ENCODE peak calls at places on chromosomes 7 and 10, in eight cellular contexts. One of them, this sample, is unnamed.
A peak's percentile ranks its signal among the peaks of the same experiment; 100 is the strongest.

GRCh38 chr7:143299840-143300239 is 11.7 kb downstream of the CASP2 start:
- DNase-seq in pulmonary artery endothelial cell: no peak
- DNase-seq in stromal cell of bone marrow: no peak
- DNase-seq in AG09309: no peak
- DNase-seq in stimulated activated naive CD8-positive, alpha-beta T cell treated with anti-CD3 and anti-CD28 coated beads, Interleukin-15, Interleukin-2, amounts not matched to agents 100 U/mL and 50 U/mL, for 24 hours: peak; percentile 54
- DNase-seq in Caki2: no peak
- DNase-seq in stimulated activated CD4-positive, alpha-beta T cell treated with anti-CD3 and anti-CD28 coated beads, Interleukin-1b, Interleukin-23, amount 100 ng/mL, for 24 hours: peak; percentile 34
- DNase-seq in Right ventricle myocardium superior: peak; percentile 55
- DNase-seq in this sample: peak; percentile 41

GRCh38 chr10:92826504-92826903 is 21.8 kb upstream of the EXOC6 start:
- DNase-seq in pulmonary artery endothelial cell: no peak
- DNase-seq in stromal cell of bone marrow: no peak
- DNase-seq in AG09309: no peak
- DNase-seq in stimulated activated naive CD8-positive, alpha-beta T cell treated with anti-CD3 and anti-CD28 coated beads, Interleukin-15, Interleukin-2, amounts not matched to agents 100 U/mL and 50 U/mL, for 24 hours: no peak
- DNase-seq in Caki2: no peak
- DNase-seq in stimulated activated CD4-positive, alpha-beta T cell treated with anti-CD3 and anti-CD28 coated beads, Interleukin-1b, Interleukin-23, amount 100 ng/mL, for 24 hours: no peak
- DNase-seq in Right ventricle myocardium superior: no peak
- DNase-seq in this sample: no peak

GRCh38 chr10:98748298-98748697 is 301.6 kb upstream of the HPS1 start:
- DNase-seq in pulmonary artery endothelial cell: no peak
- DNase-seq in stromal cell of bone marrow: no peak
- DNase-seq in AG09309: no peak
- DNase-seq in stimulated activated naive CD8-positive, alpha-beta T cell treated with anti-CD3 and anti-CD28 coated beads, Interleukin-15, Interleukin-2, amounts not matched to agents 100 U/mL and 50 U/mL, for 24 hours: no peak
- DNase-seq in Caki2: no peak
- DNase-seq in stimulated activated CD4-positive, alpha-beta T cell treated with anti-CD3 and anti-CD28 coated beads, Interleukin-1b, Interleukin-23, amount 100 ng/mL, for 24 hours: no peak
- DNase-seq in Right ventricle myocardium superior: no peak
- DNase-seq in this sample: no peak

GRCh38 chr10:44069573-44069972 is 315.3 kb downstream of the CXCL12 start:
- DNase-seq in pulmonary artery endothelial cell: peak; percentile 13
- DNase-seq in stromal cell of bone marrow: no peak
- DNase-seq in AG09309: no peak
- DNase-seq in stimulated activated naive CD8-positive, alpha-beta T cell treated with anti-CD3 and anti-CD28 coated beads, Interleukin-15, Interleukin-2, amounts not matched to agents 100 U/mL and 50 U/mL, for 24 hours: no peak
- DNase-seq in Caki2: no peak
- DNase-seq in stimulated activated CD4-positive, alpha-beta T cell treated with anti-CD3 and anti-CD28 coated beads, Interleukin-1b, Interleukin-23, amount 100 ng/mL, for 24 hours: no peak
- DNase-seq in Right ventricle myocardium superior: no peak
- DNase-seq in this sample: peak; percentile 12

GRCh38 chr7:129739427-129739826 is 127.9 kb downstream of the NRF1 start:
- DNase-seq in pulmonary artery endothelial cell: peak; percentile 32
- DNase-seq in stromal cell of bone marrow: no peak
- DNase-seq in AG09309: no peak
- DNase-seq in stimulated activated naive CD8-positive, alpha-beta T cell treated with anti-CD3 and anti-CD28 coated beads, Interleukin-15, Interleukin-2, amounts not matched to agents 100 U/mL and 50 U/mL, for 24 hours: no peak
- DNase-seq in Caki2: no peak
- DNase-seq in stimulated activated CD4-positive, alpha-beta T cell treated with anti-CD3 and anti-CD28 coated beads, Interleukin-1b, Interleukin-23, amount 100 ng/mL, for 24 hours: no peak
- DNase-seq in Right ventricle myocardium superior: no peak
- DNase-seq in this sample: peak; percentile 56

GRCh38 chr10:88493676-88494483 is 89.2 kb downstream of the RNLS start:
- DNase-seq in pulmonary artery endothelial cell: no peak
- DNase-seq in stromal cell of bone marrow: peak; percentile 65
- DNase-seq in AG09309: peak; percentile 40
- DNase-seq in stimulated activated naive CD8-positive, alpha-beta T cell treated with anti-CD3 and anti-CD28 coated beads, Interleukin-15, Interleukin-2, amounts not matched to agents 100 U/mL and 50 U/mL, for 24 hours: no peak
- DNase-seq in Caki2: no peak
- DNase-seq in stimulated activated CD4-positive, alpha-beta T cell treated with anti-CD3 and anti-CD28 coated beads, Interleukin-1b, Interleukin-23, amount 100 ng/mL, for 24 hours: no peak
- DNase-seq in Right ventricle myocardium superior: no peak
- DNase-seq in this sample: peak; percentile 1

GRCh38 chr7:159144756-159145543 is at the start of gene VIPR2:
- DNase-seq in pulmonary artery endothelial cell: no peak
- DNase-seq in stromal cell of bone marrow: no peak
- DNase-seq in AG09309: no peak
- DNase-seq in stimulated activated naive CD8-positive, alpha-beta T cell treated with anti-CD3 and anti-CD28 coated beads, Interleukin-15, Interleukin-2, amounts not matched to agents 100 U/mL and 50 U/mL, for 24 hours: peak; percentile 25
- DNase-seq in Caki2: no peak
- DNase-seq in stimulated activated CD4-positive, alpha-beta T cell treated with anti-CD3 and anti-CD28 coated beads, Interleukin-1b, Interleukin-23, amount 100 ng/mL, for 24 hours: no peak
- DNase-seq in Right ventricle myocardium superior: peak; percentile 69
- DNase-seq in this sample: no peak

GRCh38 chr7:105480931-105481330 is 41.1 kb downstream of the PUS7 start:
- DNase-seq in pulmonary artery endothelial cell: no peak
- DNase-seq in stromal cell of bone marrow: no peak
- DNase-seq in AG09309: no peak
- DNase-seq in stimulated activated naive CD8-positive, alpha-beta T cell treated with anti-CD3 and anti-CD28 coated beads, Interleukin-15, Interleukin-2, amounts not matched to agents 100 U/mL and 50 U/mL, for 24 hours: no peak
- DNase-seq in Caki2: no peak
- DNase-seq in stimulated activated CD4-positive, alpha-beta T cell treated with anti-CD3 and anti-CD28 coated beads, Interleukin-1b, Interleukin-23, amount 100 ng/mL, for 24 hours: no peak
- DNase-seq in Right ventricle myocardium superior: no peak
- DNase-seq in this sample: no peak

GRCh38 chr7:3095046-3095445 is 51.4 kb upstream of the CARD11 start:
- DNase-seq in pulmonary artery endothelial cell: no peak
- DNase-seq in stromal cell of bone marrow: no peak
- DNase-seq in AG09309: no peak
- DNase-seq in stimulated activated naive CD8-positive, alpha-beta T cell treated with anti-CD3 and anti-CD28 coated beads, Interleukin-15, Interleukin-2, amounts not matched to agents 100 U/mL and 50 U/mL, for 24 hours: peak; percentile 52
- DNase-seq in Caki2: no peak
- DNase-seq in stimulated activated CD4-positive, alpha-beta T cell treated with anti-CD3 and anti-CD28 coated beads, Interleukin-1b, Interleukin-23, amount 100 ng/mL, for 24 hours: no peak
- DNase-seq in Right ventricle myocardium superior: no peak
- DNase-seq in this sample: no peak

GRCh38 chr7:66353547-66353946 is 148.4 kb downstream of the TPST1 start:
- DNase-seq in pulmonary artery endothelial cell: no peak
- DNase-seq in stromal cell of bone marrow: peak; percentile 56
- DNase-seq in AG09309: peak; percentile 94
- DNase-seq in stimulated activated naive CD8-positive, alpha-beta T cell treated with anti-CD3 and anti-CD28 coated beads, Interleukin-15, Interleukin-2, amounts not matched to agents 100 U/mL and 50 U/mL, for 24 hours: no peak
- DNase-seq in Caki2: no peak
- DNase-seq in stimulated activated CD4-positive, alpha-beta T cell treated with anti-CD3 and anti-CD28 coated beads, Interleukin-1b, Interleukin-23, amount 100 ng/mL, for 24 hours: no peak
- DNase-seq in Right ventricle myocardium superior: no peak
- DNase-seq in this sample: no peak

GRCh38 chr7:116521046-116521664 is 3.7 kb upstream of the CAV1 start:
- DNase-seq in pulmonary artery endothelial cell: no peak
- DNase-seq in stromal cell of bone marrow: no peak
- DNase-seq in AG09309: no peak
- DNase-seq in stimulated activated naive CD8-positive, alpha-beta T cell treated with anti-CD3 and anti-CD28 coated beads, Interleukin-15, Interleukin-2, amounts not matched to agents 100 U/mL and 50 U/mL, for 24 hours: no peak
- DNase-seq in Caki2: no peak
- DNase-seq in stimulated activated CD4-positive, alpha-beta T cell treated with anti-CD3 and anti-CD28 coated beads, Interleukin-1b, Interleukin-23, amount 100 ng/mL, for 24 hours: no peak
- DNase-seq in Right ventricle myocardium superior: no peak
- DNase-seq in this sample: no peak

GRCh38 chr10:101452593-101452992 is 98.6 kb downstream of the BTRC start:
- DNase-seq in pulmonary artery endothelial cell: no peak
- DNase-seq in stromal cell of bone marrow: no peak
- DNase-seq in AG09309: no peak
- DNase-seq in stimulated activated naive CD8-positive, alpha-beta T cell treated with anti-CD3 and anti-CD28 coated beads, Interleukin-15, Interleukin-2, amounts not matched to agents 100 U/mL and 50 U/mL, for 24 hours: no peak
- DNase-seq in Caki2: no peak
- DNase-seq in stimulated activated CD4-positive, alpha-beta T cell treated with anti-CD3 and anti-CD28 coated beads, Interleukin-1b, Interleukin-23, amount 100 ng/mL, for 24 hours: no peak
- DNase-seq in Right ventricle myocardium superior: no peak
- DNase-seq in this sample: no peak

GRCh38 chr10:112526906-112527305 is 79.9 kb downstream of the VTI1A start:
- DNase-seq in pulmonary artery endothelial cell: no peak
- DNase-seq in stromal cell of bone marrow: no peak
- DNase-seq in AG09309: no peak
- DNase-seq in stimulated activated naive CD8-positive, alpha-beta T cell treated with anti-CD3 and anti-CD28 coated beads, Interleukin-15, Interleukin-2, amounts not matched to agents 100 U/mL and 50 U/mL, for 24 hours: no peak
- DNase-seq in Caki2: no peak
- DNase-seq in stimulated activated CD4-positive, alpha-beta T cell treated with anti-CD3 and anti-CD28 coated beads, Interleukin-1b, Interleukin-23, amount 100 ng/mL, for 24 hours: no peak
- DNase-seq in Right ventricle myocardium superior: no peak
- DNase-seq in this sample: no peak

GRCh38 chr7:43771128-43771527 is 12.6 kb downstream of the BLVRA start:
- DNase-seq in pulmonary artery endothelial cell: no peak
- DNase-seq in stromal cell of bone marrow: no peak
- DNase-seq in AG09309: no peak
- DNase-seq in stimulated activated naive CD8-positive, alpha-beta T cell treated with anti-CD3 and anti-CD28 coated beads, Interleukin-15, Interleukin-2, amounts not matched to agents 100 U/mL and 50 U/mL, for 24 hours: no peak
- DNase-seq in Caki2: no peak
- DNase-seq in stimulated activated CD4-positive, alpha-beta T cell treated with anti-CD3 and anti-CD28 coated beads, Interleukin-1b, Interleukin-23, amount 100 ng/mL, for 24 hours: no peak
- DNase-seq in Right ventricle myocardium superior: no peak
- DNase-seq in this sample: no peak

GRCh38 chr10:110007171-110007700 is 548 bp upstream of the ADD3 start:
- DNase-seq in pulmonary artery endothelial cell: no peak
- DNase-seq in stromal cell of bone marrow: peak; percentile 31
- DNase-seq in AG09309: no peak
- DNase-seq in stimulated activated naive CD8-positive, alpha-beta T cell treated with anti-CD3 and anti-CD28 coated beads, Interleukin-15, Interleukin-2, amounts not matched to agents 100 U/mL and 50 U/mL, for 24 hours: peak; percentile 69
- DNase-seq in Caki2: peak; percentile 78
- DNase-seq in stimulated activated CD4-positive, alpha-beta T cell treated with anti-CD3 and anti-CD28 coated beads, Interleukin-1b, Interleukin-23, amount 100 ng/mL, for 24 hours: peak; percentile 37
- DNase-seq in Right ventricle myocardium superior: no peak
- DNase-seq in this sample: peak; percentile 41

GRCh38 chr10:104337527-104337984 is 709 bp downstream of the ITPRIP start:
- DNase-seq in pulmonary artery endothelial cell: no peak
- DNase-seq in stromal cell of bone marrow: no peak
- DNase-seq in AG09309: no peak
- DNase-seq in stimulated activated naive CD8-positive, alpha-beta T cell treated with anti-CD3 and anti-CD28 coated beads, Interleukin-15, Interleukin-2, amounts not matched to agents 100 U/mL and 50 U/mL, for 24 hours: peak; percentile 42
- DNase-seq in Caki2: no peak
- DNase-seq in stimulated activated CD4-positive, alpha-beta T cell treated with anti-CD3 and anti-CD28 coated beads, Interleukin-1b, Interleukin-23, amount 100 ng/mL, for 24 hours: no peak
- DNase-seq in Right ventricle myocardium superior: peak; percentile 65
- DNase-seq in this sample: no peak

GRCh38 chr7:128909605-128910568 is 622 bp downstream of the KCP start:
- DNase-seq in pulmonary artery endothelial cell: no peak
- DNase-seq in stromal cell of bone marrow: no peak
- DNase-seq in AG09309: no peak
- DNase-seq in stimulated activated naive CD8-positive, alpha-beta T cell treated with anti-CD3 and anti-CD28 coated beads, Interleukin-15, Interleukin-2, amounts not matched to agents 100 U/mL and 50 U/mL, for 24 hours: no peak
- DNase-seq in Caki2: peak; percentile 86
- DNase-seq in stimulated activated CD4-positive, alpha-beta T cell treated with anti-CD3 and anti-CD28 coated beads, Interleukin-1b, Interleukin-23, amount 100 ng/mL, for 24 hours: no peak
- DNase-seq in Right ventricle myocardium superior: peak; percentile 45
- DNase-seq in this sample: no peak

GRCh38 chr7:99679400-99680191 is at the start of gene CYP3A5:
- DNase-seq in pulmonary artery endothelial cell: no peak
- DNase-seq in stromal cell of bone marrow: peak; percentile 23
- DNase-seq in AG09309: no peak
- DNase-seq in stimulated activated naive CD8-positive, alpha-beta T cell treated with anti-CD3 and anti-CD28 coated beads, Interleukin-15, Interleukin-2, amounts not matched to agents 100 U/mL and 50 U/mL, for 24 hours: no peak
- DNase-seq in Caki2: peak; percentile 81
- DNase-seq in stimulated activated CD4-positive, alpha-beta T cell treated with anti-CD3 and anti-CD28 coated beads, Interleukin-1b, Interleukin-23, amount 100 ng/mL, for 24 hours: no peak
- DNase-seq in Right ventricle myocardium superior: no peak
- DNase-seq in this sample: no peak

GRCh38 chr10:9792181-9792580 is 1225.5 kb upstream of the CELF2 start:
- DNase-seq in pulmonary artery endothelial cell: no peak
- DNase-seq in stromal cell of bone marrow: no peak
- DNase-seq in AG09309: no peak
- DNase-seq in stimulated activated naive CD8-positive, alpha-beta T cell treated with anti-CD3 and anti-CD28 coated beads, Interleukin-15, Interleukin-2, amounts not matched to agents 100 U/mL and 50 U/mL, for 24 hours: no peak
- DNase-seq in Caki2: no peak
- DNase-seq in stimulated activated CD4-positive, alpha-beta T cell treated with anti-CD3 and anti-CD28 coated beads, Interleukin-1b, Interleukin-23, amount 100 ng/mL, for 24 hours: no peak
- DNase-seq in Right ventricle myocardium superior: no peak
- DNase-seq in this sample: no peak

GRCh38 chr7:158820656-158821055 is 8.7 kb downstream of the ESYT2 start:
- DNase-seq in pulmonary artery endothelial cell: no peak
- DNase-seq in stromal cell of bone marrow: no peak
- DNase-seq in AG09309: no peak
- DNase-seq in stimulated activated naive CD8-positive, alpha-beta T cell treated with anti-CD3 and anti-CD28 coated beads, Interleukin-15, Interleukin-2, amounts not matched to agents 100 U/mL and 50 U/mL, for 24 hours: no peak
- DNase-seq in Caki2: no peak
- DNase-seq in stimulated activated CD4-positive, alpha-beta T cell treated with anti-CD3 and anti-CD28 coated beads, Interleukin-1b, Interleukin-23, amount 100 ng/mL, for 24 hours: no peak
- DNase-seq in Right ventricle myocardium superior: no peak
- DNase-seq in this sample: no peak

GRCh38 chr7:131606346-131607290 is 50.2 kb upstream of the PODXL start:
- DNase-seq in pulmonary artery endothelial cell: no peak
- DNase-seq in stromal cell of bone marrow: no peak
- DNase-seq in AG09309: no peak
- DNase-seq in stimulated activated naive CD8-positive, alpha-beta T cell treated with anti-CD3 and anti-CD28 coated beads, Interleukin-15, Interleukin-2, amounts not matched to agents 100 U/mL and 50 U/mL, for 24 hours: peak; percentile 6
- DNase-seq in Caki2: no peak
- DNase-seq in stimulated activated CD4-positive, alpha-beta T cell treated with anti-CD3 and anti-CD28 coated beads, Interleukin-1b, Interleukin-23, amount 100 ng/mL, for 24 hours: no peak
- DNase-seq in Right ventricle myocardium superior: no peak
- DNase-seq in this sample: no peak

GRCh38 chr10:47449102-47449978 is 34.6 kb downstream of the ANXA8 start:
- DNase-seq in pulmonary artery endothelial cell: no peak
- DNase-seq in stromal cell of bone marrow: no peak
- DNase-seq in AG09309: no peak
- DNase-seq in stimulated activated naive CD8-positive, alpha-beta T cell treated with anti-CD3 and anti-CD28 coated beads, Interleukin-15, Interleukin-2, amounts not matched to agents 100 U/mL and 50 U/mL, for 24 hours: no peak
- DNase-seq in Caki2: no peak
- DNase-seq in stimulated activated CD4-positive, alpha-beta T cell treated with anti-CD3 and anti-CD28 coated beads, Interleukin-1b, Interleukin-23, amount 100 ng/mL, for 24 hours: no peak
- DNase-seq in Right ventricle myocardium superior: no peak
- DNase-seq in this sample: no peak

GRCh38 chr10:100403734-100404133 is 56.7 kb downstream of the SCD start:
- DNase-seq in pulmonary artery endothelial cell: no peak
- DNase-seq in stromal cell of bone marrow: no peak
- DNase-seq in AG09309: no peak
- DNase-seq in stimulated activated naive CD8-positive, alpha-beta T cell treated with anti-CD3 and anti-CD28 coated beads, Interleukin-15, Interleukin-2, amounts not matched to agents 100 U/mL and 50 U/mL, for 24 hours: no peak
- DNase-seq in Caki2: no peak
- DNase-seq in stimulated activated CD4-positive, alpha-beta T cell treated with anti-CD3 and anti-CD28 coated beads, Interleukin-1b, Interleukin-23, amount 100 ng/mL, for 24 hours: no peak
- DNase-seq in Right ventricle myocardium superior: no peak
- DNase-seq in this sample: no peak

GRCh38 chr10:25778646-25779045 is 155.4 kb upstream of the MYO3A start:
- DNase-seq in pulmonary artery endothelial cell: no peak
- DNase-seq in stromal cell of bone marrow: no peak
- DNase-seq in AG09309: no peak
- DNase-seq in stimulated activated naive CD8-positive, alpha-beta T cell treated with anti-CD3 and anti-CD28 coated beads, Interleukin-15, Interleukin-2, amounts not matched to agents 100 U/mL and 50 U/mL, for 24 hours: no peak
- DNase-seq in Caki2: no peak
- DNase-seq in stimulated activated CD4-positive, alpha-beta T cell treated with anti-CD3 and anti-CD28 coated beads, Interleukin-1b, Interleukin-23, amount 100 ng/mL, for 24 hours: no peak
- DNase-seq in Right ventricle myocardium superior: no peak
- DNase-seq in this sample: no peak